ENCODE peak calls at places on chromosomes 7 and 10, in four cellular contexts. One of them, this sample, is unnamed.

GRCh38 chr10:46787321-46787615 is 124.0 kb upstream of the PTPN20 start:
- DNase-seq in CD8-positive, alpha-beta memory T cell: peak
- DNase-seq in ovary: no peak
- DNase-seq in mesendoderm: peak
- DNase-seq in this sample: no peak

GRCh38 chr7:36962367-36962766 is 238.1 kb upstream of the AOAH start:
- DNase-seq in CD8-positive, alpha-beta memory T cell: no peak
- DNase-seq in ovary: no peak
- DNase-seq in mesendoderm: peak
- DNase-seq in this sample: no peak

GRCh38 chr10:72081210-72081609 is 7.1 kb downstream of the SPOCK2 start:
- DNase-seq in CD8-positive, alpha-beta memory T cell: no peak
- DNase-seq in ovary: no peak
- DNase-seq in mesendoderm: no peak
- DNase-seq in this sample: no peak

GRCh38 chr10:124492266-124492665 is 30.6 kb downstream of the LHPP start:
- DNase-seq in CD8-positive, alpha-beta memory T cell: no peak
- DNase-seq in ovary: no peak
- DNase-seq in mesendoderm: no peak
- DNase-seq in this sample: no peak

GRCh38 chr10:46287846-46288480 is 1.2 kb downstream of the ANTXRL start:
- DNase-seq in CD8-positive, alpha-beta memory T cell: peak
- DNase-seq in ovary: no peak
- DNase-seq in mesendoderm: peak
- DNase-seq in this sample: no peak

GRCh38 chr7:28999421-28999820 is 41.3 kb upstream of the TRIL start:
- DNase-seq in CD8-positive, alpha-beta memory T cell: no peak
- DNase-seq in ovary: no peak
- DNase-seq in mesendoderm: no peak
- DNase-seq in this sample: no peak

GRCh38 chr7:157666530-157667040 is 329.8 kb downstream of the DNAJB6 start:
- DNase-seq in CD8-positive, alpha-beta memory T cell: peak
- DNase-seq in ovary: no peak
- DNase-seq in mesendoderm: no peak
- DNase-seq in this sample: no peak

GRCh38 chr7:1611708-1612241 is 41.9 kb upstream of the PSMG3 start:
- DNase-seq in CD8-positive, alpha-beta memory T cell: no peak
- DNase-seq in ovary: no peak
- DNase-seq in mesendoderm: peak
- DNase-seq in this sample: no peak

GRCh38 chr7:55484834-55485233 is 87.5 kb downstream of the VOPP1 start:
- DNase-seq in CD8-positive, alpha-beta memory T cell: no peak
- DNase-seq in ovary: no peak
- DNase-seq in mesendoderm: no peak
- DNase-seq in this sample: no peak

GRCh38 chr7:105641236-105641810 is 60.0 kb upstream of the EFCAB10 start:
- DNase-seq in CD8-positive, alpha-beta memory T cell: no peak
- DNase-seq in ovary: peak
- DNase-seq in mesendoderm: no peak
- DNase-seq in this sample: no peak

GRCh38 chr7:74226633-74227032 is 16.8 kb downstream of the LAT2 start:
- DNase-seq in CD8-positive, alpha-beta memory T cell: no peak
- DNase-seq in ovary: no peak
- DNase-seq in mesendoderm: no peak
- DNase-seq in this sample: no peak

GRCh38 chr10:122051609-122052385 is 62.8 kb downstream of the TACC2 start:
- DNase-seq in CD8-positive, alpha-beta memory T cell: no peak
- DNase-seq in ovary: peak
- DNase-seq in mesendoderm: peak
- DNase-seq in this sample: peak

GRCh38 chr10:29957887-29958330 is 101.5 kb downstream of the JCAD start:
- DNase-seq in CD8-positive, alpha-beta memory T cell: no peak
- DNase-seq in ovary: peak
- DNase-seq in mesendoderm: no peak
- DNase-seq in this sample: peak

GRCh38 chr7:95104739-95105138 is 197.3 kb downstream of the PPP1R9A start:
- DNase-seq in CD8-positive, alpha-beta memory T cell: no peak
- DNase-seq in ovary: no peak
- DNase-seq in mesendoderm: no peak
- DNase-seq in this sample: no peak

GRCh38 chr10:71064413-71065118 is 147.8 kb upstream of the UNC5B start:
- DNase-seq in CD8-positive, alpha-beta memory T cell: no peak
- DNase-seq in ovary: no peak
- DNase-seq in mesendoderm: peak
- DNase-seq in this sample: no peak

GRCh38 chr7:43303740-43304241 is 191.3 kb downstream of the HECW1 start:
- DNase-seq in CD8-positive, alpha-beta memory T cell: no peak
- DNase-seq in ovary: no peak
- DNase-seq in mesendoderm: no peak
- DNase-seq in this sample: no peak

GRCh38 chr10:51574248-51575067 is 124.9 kb downstream of the CSTF2T start:
- DNase-seq in CD8-positive, alpha-beta memory T cell: no peak
- DNase-seq in ovary: no peak
- DNase-seq in mesendoderm: peak
- DNase-seq in this sample: no peak

GRCh38 chr10:79182763-79183467 is 114.1 kb downstream of the ZMIZ1 start:
- DNase-seq in CD8-positive, alpha-beta memory T cell: no peak
- DNase-seq in ovary: no peak
- DNase-seq in mesendoderm: no peak
- DNase-seq in this sample: no peak

GRCh38 chr7:134364619-134365037 is 47.9 kb upstream of the SLC35B4 start:
- DNase-seq in CD8-positive, alpha-beta memory T cell: no peak
- DNase-seq in ovary: no peak
- DNase-seq in mesendoderm: no peak
- DNase-seq in this sample: no peak

GRCh38 chr7:992742-993607 is 10.0 kb downstream of the CYP2W1 start:
- DNase-seq in CD8-positive, alpha-beta memory T cell: peak
- DNase-seq in ovary: peak
- DNase-seq in mesendoderm: peak
- DNase-seq in this sample: peak

GRCh38 chr7:11212080-11212711 is 238.5 kb downstream of the PHF14 start:
- DNase-seq in CD8-positive, alpha-beta memory T cell: peak
- DNase-seq in ovary: no peak
- DNase-seq in mesendoderm: peak
- DNase-seq in this sample: no peak

GRCh38 chr10:102492983-102493382 is 9.5 kb downstream of the ACTR1A start:
- DNase-seq in CD8-positive, alpha-beta memory T cell: no peak
- DNase-seq in ovary: peak
- DNase-seq in mesendoderm: no peak
- DNase-seq in this sample: no peak

GRCh38 chr7:107327986-107328569 is 141.8 kb upstream of the GPR22 start:
- DNase-seq in CD8-positive, alpha-beta memory T cell: no peak
- DNase-seq in ovary: no peak
- DNase-seq in mesendoderm: no peak
- DNase-seq in this sample: no peak

GRCh38 chr10:7258948-7259523 is 151.8 kb downstream of the SFMBT2 start:
- DNase-seq in CD8-positive, alpha-beta memory T cell: peak
- DNase-seq in ovary: no peak
- DNase-seq in mesendoderm: no peak
- DNase-seq in this sample: no peak

GRCh38 chr10:7264313-7264741 is 146.5 kb downstream of the SFMBT2 start:
- DNase-seq in CD8-positive, alpha-beta memory T cell: no peak
- DNase-seq in ovary: no peak
- DNase-seq in mesendoderm: peak
- DNase-seq in this sample: no peak

GRCh38 chr10:7260912-7261700 is 149.7 kb downstream of the SFMBT2 start:
- DNase-seq in CD8-positive, alpha-beta memory T cell: no peak
- DNase-seq in ovary: no peak
- DNase-seq in mesendoderm: no peak
- DNase-seq in this sample: no peak

GRCh38 chr10:7260412-7260900 is 150.4 kb downstream of the SFMBT2 start:
- DNase-seq in CD8-positive, alpha-beta memory T cell: no peak
- DNase-seq in ovary: no peak
- DNase-seq in mesendoderm: peak
- DNase-seq in this sample: peak
- H3K27ac ChIP-seq in CD8-positive, alpha-beta memory T cell: no peak
- H3K27ac ChIP-seq in ovary: no peak
- H3K27ac ChIP-seq in mesendoderm: no peak
- H3K27ac ChIP-seq in this sample: peak

DNA sequence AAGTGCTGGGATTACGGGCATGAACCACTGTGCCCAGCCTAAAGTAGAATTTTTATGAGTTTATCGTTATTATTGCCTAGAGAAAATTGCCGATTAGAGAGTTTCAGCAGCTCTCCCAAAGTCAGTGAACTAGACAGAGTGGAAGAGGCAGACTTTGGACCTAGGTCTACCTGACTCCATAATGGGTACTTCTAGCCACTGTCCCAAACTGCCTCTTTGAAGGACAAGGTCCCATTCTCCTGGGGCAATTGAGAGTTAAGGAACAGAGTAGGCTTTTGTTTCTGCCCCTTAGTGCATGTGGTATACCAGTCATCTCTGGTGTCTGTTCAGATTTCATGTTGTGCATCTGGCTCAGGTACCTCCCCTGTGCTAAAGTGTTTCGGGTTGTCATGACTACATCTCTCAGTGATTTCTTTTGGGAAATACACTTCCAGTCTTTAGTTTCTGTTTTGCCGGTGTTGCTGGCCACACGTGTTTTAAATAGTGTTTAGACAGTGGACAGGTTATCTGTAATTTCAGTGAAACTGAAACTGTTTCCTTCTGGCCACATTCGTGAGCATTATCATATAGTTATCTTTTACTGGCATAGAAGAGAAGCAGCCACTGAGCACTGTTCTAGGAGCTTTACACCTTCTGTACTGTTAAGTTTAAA is 4.7 kb downstream of the TMEM236 start:
- DNase-seq in CD8-positive, alpha-beta memory T cell: no peak
- DNase-seq in ovary: no peak
- DNase-seq in mesendoderm: no peak
- DNase-seq in this sample: no peak
- H3K27ac ChIP-seq in CD8-positive, alpha-beta memory T cell: no peak
- H3K27ac ChIP-seq in ovary: no peak
- H3K27ac ChIP-seq in mesendoderm: no peak
- H3K27ac ChIP-seq in this sample: no peak

DNA sequence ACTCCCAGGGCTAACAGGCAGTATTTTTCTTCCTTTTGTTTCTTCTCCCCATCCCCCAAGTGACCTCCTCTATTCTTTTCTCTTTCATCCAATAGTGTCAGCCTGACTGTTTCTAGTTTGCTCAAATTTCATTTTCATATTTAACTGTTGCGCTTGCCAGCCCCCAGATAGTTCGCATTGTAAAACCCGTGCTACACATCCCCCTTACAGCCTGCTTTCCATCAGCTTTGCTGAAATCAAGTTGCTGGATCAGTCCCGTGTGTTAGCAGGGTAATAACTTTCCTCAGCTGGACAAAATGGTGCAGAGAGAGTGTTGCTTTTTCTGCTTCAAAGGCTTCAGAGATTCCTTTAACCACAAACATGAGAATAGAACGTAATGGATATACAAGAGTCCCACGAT is 180.6 kb upstream of the NPVF start:
- DNase-seq in CD8-positive, alpha-beta memory T cell: no peak
- DNase-seq in ovary: no peak
- DNase-seq in mesendoderm: no peak
- DNase-seq in this sample: no peak
- H3K27ac ChIP-seq in CD8-positive, alpha-beta memory T cell: no peak
- H3K27ac ChIP-seq in ovary: no peak
- H3K27ac ChIP-seq in mesendoderm: no peak
- H3K27ac ChIP-seq in this sample: no peak

GRCh38 chr7:131556912-131557457 is 557 bp upstream of the PODXL start:
- DNase-seq in CD8-positive, alpha-beta memory T cell: no peak
- DNase-seq in ovary: no peak
- DNase-seq in mesendoderm: peak
- DNase-seq in this sample: no peak
- H3K27ac ChIP-seq in CD8-positive, alpha-beta memory T cell: no peak
- H3K27ac ChIP-seq in ovary: no peak
- H3K27ac ChIP-seq in mesendoderm: peak
- H3K27ac ChIP-seq in this sample: peak

GRCh38 chr10:11501600-11501999 is 109.8 kb downstream of the USP6NL start:
- DNase-seq in CD8-positive, alpha-beta memory T cell: no peak
- DNase-seq in ovary: no peak
- DNase-seq in mesendoderm: no peak
- DNase-seq in this sample: no peak

GRCh38 chr10:11506247-11506789 is 105.1 kb downstream of the USP6NL start:
- DNase-seq in CD8-positive, alpha-beta memory T cell: no peak
- DNase-seq in ovary: no peak
- DNase-seq in mesendoderm: no peak
- DNase-seq in this sample: no peak

GRCh38 chr10:11504566-11505285 is 106.7 kb downstream of the USP6NL start:
- DNase-seq in CD8-positive, alpha-beta memory T cell: no peak
- DNase-seq in ovary: no peak
- DNase-seq in mesendoderm: peak
- DNase-seq in this sample: no peak

GRCh38 chr10:11509036-11509435 is 102.4 kb downstream of the USP6NL start:
- DNase-seq in CD8-positive, alpha-beta memory T cell: no peak
- DNase-seq in ovary: no peak
- DNase-seq in mesendoderm: no peak
- DNase-seq in this sample: no peak

GRCh38 chr10:11505636-11506035 is 105.8 kb downstream of the USP6NL start:
- DNase-seq in CD8-positive, alpha-beta memory T cell: no peak
- DNase-seq in ovary: no peak
- DNase-seq in mesendoderm: no peak
- DNase-seq in this sample: no peak
- H3K27ac ChIP-seq in CD8-positive, alpha-beta memory T cell: no peak
- H3K27ac ChIP-seq in ovary: no peak
- H3K27ac ChIP-seq in mesendoderm: no peak
- H3K27ac ChIP-seq in this sample: no peak

GRCh38 chr10:31133628-31134302 is 102.1 kb upstream of the ZNF438 start:
- DNase-seq in CD8-positive, alpha-beta memory T cell: peak
- DNase-seq in ovary: peak
- DNase-seq in mesendoderm: peak
- DNase-seq in this sample: peak
- H3K27ac ChIP-seq in CD8-positive, alpha-beta memory T cell: no peak
- H3K27ac ChIP-seq in ovary: peak
- H3K27ac ChIP-seq in mesendoderm: peak
- H3K27ac ChIP-seq in this sample: peak

DNA sequence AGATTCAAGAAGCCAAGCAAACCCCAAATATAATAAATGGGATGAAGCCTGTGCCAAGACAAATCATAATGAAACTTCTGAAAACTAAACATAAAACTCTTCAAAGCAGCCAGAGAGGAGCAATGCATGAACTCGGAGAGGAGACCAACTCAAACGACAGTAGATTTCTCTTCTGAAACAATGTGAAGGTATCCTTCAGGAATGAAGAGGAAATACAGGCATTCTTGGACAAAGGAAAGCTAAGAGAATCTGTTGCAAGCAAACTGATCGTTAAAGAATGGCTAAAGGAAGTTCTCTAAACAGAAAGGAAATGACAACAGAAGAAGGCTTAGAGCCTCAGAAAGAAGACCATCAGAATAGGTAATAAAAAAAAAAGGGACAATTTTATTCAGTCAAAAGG is 6.6 kb downstream of the GNA12 start:
- DNase-seq in CD8-positive, alpha-beta memory T cell: no peak
- DNase-seq in ovary: no peak
- DNase-seq in mesendoderm: no peak
- DNase-seq in this sample: no peak
- H3K27ac ChIP-seq in CD8-positive, alpha-beta memory T cell: no peak
- H3K27ac ChIP-seq in ovary: no peak
- H3K27ac ChIP-seq in mesendoderm: no peak
- H3K27ac ChIP-seq in this sample: no peak

DNA sequence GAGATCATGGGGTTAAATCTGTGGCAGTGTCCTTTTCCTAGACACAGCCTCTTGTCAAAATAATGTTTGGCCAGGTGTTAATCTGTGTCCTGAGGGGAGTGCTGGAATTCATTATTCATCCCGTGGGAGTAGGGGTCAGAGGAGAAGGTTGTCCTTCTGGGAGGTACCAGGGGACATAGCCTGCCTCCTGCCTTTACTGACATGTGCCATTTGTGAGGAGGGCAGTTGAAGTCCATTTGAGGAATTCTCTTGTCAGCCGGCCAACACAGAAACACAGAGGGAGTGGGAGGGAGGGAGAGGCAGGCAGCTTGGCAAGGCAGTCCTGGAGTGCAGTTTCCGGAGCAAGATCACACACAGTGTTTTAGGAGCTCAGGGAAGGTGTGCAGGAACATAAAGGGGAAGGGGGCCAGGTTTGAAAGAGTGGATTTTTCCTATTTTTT is 368.9 kb downstream of the AUTS2 start:
- DNase-seq in CD8-positive, alpha-beta memory T cell: no peak
- DNase-seq in ovary: peak
- DNase-seq in mesendoderm: peak
- DNase-seq in this sample: peak
- H3K27ac ChIP-seq in CD8-positive, alpha-beta memory T cell: no peak
- H3K27ac ChIP-seq in ovary: no peak
- H3K27ac ChIP-seq in mesendoderm: no peak
- H3K27ac ChIP-seq in this sample: no peak

This sample was measured in right cardiac atrium.